ENCODE peak calls at places on chromosomes 6 and 20, in four cellular contexts. Y, B, Q and J are unnamed samples.

GRCh38 chr6:134480593-134480992 is 162.7 kb upstream of the SGK1 start:
- DNase-seq in B (no peak), Y (no peak), Q (no peak), J (no peak)

GRCh38 chr20:61830241-61830930 is 235.3 kb downstream of the TAF4 start:
- DNase-seq in Q (no peak), B (no peak), Y (no peak), J (no peak)

GRCh38 chr20:59400666-59401065 is 100.3 kb downstream of the EDN3 start:
- DNase-seq in Y (no peak), Q (no peak), B (no peak), J (no peak)

GRCh38 chr20:3911956-3912355 is 22.8 kb downstream of the PANK2 start:
- DNase-seq in B (no peak), Y (no peak), Q (no peak), J (no peak)

GRCh38 chr6:15437090-15437489 is 191.2 kb downstream of the JARID2 start:
- DNase-seq in Y (no peak), Q (no peak), B (no peak), J (no peak)

GRCh38 chr20:52191132-52191435 is 495 bp downstream of the ZFP64 start:
- DNase-seq in B (no peak), Y (no peak), Q (no peak), J (no peak)

GRCh38 chr6:2853766-2854393 is 12.2 kb upstream of the SERPINB1 start:
- DNase-seq in Q (peak), Y (no peak), B (peak), J (no peak)

GRCh38 chr6:53603381-53604121 is 58.6 kb upstream of the GCLC start:
- DNase-seq in Q (no peak), Y (no peak), B (no peak), J (no peak)

GRCh38 chr6:101597711-101598110 is 204.2 kb downstream of the GRIK2 start:
- DNase-seq in Y (peak), Q (no peak), B (no peak), J (no peak)

GRCh38 chr6:144215402-144215931 is 65.2 kb downstream of the STX11 start:
- DNase-seq in B (no peak), Q (no peak), Y (peak), J (peak)

GRCh38 chr6:160388922-160389321 is 40.7 kb downstream of the SLC22A3 start:
- DNase-seq in B (no peak), Q (no peak), Y (no peak), J (no peak)